ENCODE peak calls at places on chromosomes 7 and 10, in six cellular contexts. W is esophagus squamous epithelium; R is CD8-positive, alpha-beta T cell; Y is progenitor cell of endocrine pancreas; H is uterus; Q is fibroblast of the aortic adventitia. A is an unnamed sample.

GRCh38 chr10:59360605-59361515 is 1.5 kb downstream of the FAM13C start:
- DNase-seq in W (no peak), R (no peak), Y (no peak), H (no peak), Q (no peak), A (no peak)

GRCh38 chr7:111018960-111019835 is 71.7 kb upstream of the LRRN3 start:
- DNase-seq in W (no peak), R (no peak), Y (no peak), H (no peak), Q (no peak), A (no peak)

GRCh38 chr10:4022473-4022872 is 237.5 kb upstream of the KLF6 start:
- DNase-seq in W (no peak), R (no peak), Y (no peak), H (no peak), Q (no peak), A (no peak)

GRCh38 chr10:10967029-10967428 is 50.6 kb upstream of the CELF2 start:
- DNase-seq in W (no peak), R (no peak), Y (no peak), H (no peak), Q (no peak), A (no peak)

GRCh38 chr7:31323101-31323500 is 17.4 kb downstream of the NEUROD6 start:
- DNase-seq in W (no peak), R (no peak), Y (no peak), H (no peak), Q (no peak), A (no peak)

GRCh38 chr10:49359349-49360231 is 36.3 kb downstream of the DRGX start:
- DNase-seq in W (no peak), R (no peak), Y (no peak), H (no peak), Q (peak; percentile 11), A (no peak)

GRCh38 chr7:157339777-157340677 is 3.2 kb downstream of the DNAJB6 start:
- DNase-seq in W (no peak), R (peak; percentile 39), Y (peak; percentile 49), H (peak; percentile 68), Q (peak; percentile 78), A (no peak)

GRCh38 chr7:90629306-90629918 is 33.3 kb downstream of the CDK14 start:
- DNase-seq in W (no peak), R (no peak), Y (no peak), H (no peak), Q (peak; percentile 73), A (no peak)

GRCh38 chr7:20862554-20862953 is 75.9 kb upstream of the SP8 start:
- DNase-seq in W (no peak), R (no peak), Y (no peak), H (no peak), Q (no peak), A (no peak)

GRCh38 chr10:82866424-82867020 is 991.5 kb downstream of the NRG3 start:
- DNase-seq in W (no peak), R (no peak), Y (no peak), H (no peak), Q (peak; percentile 62), A (no peak)

GRCh38 chr7:133741703-133742102 is 385.4 kb upstream of the LRGUK start:
- DNase-seq in W (no peak), R (no peak), Y (no peak), H (no peak), Q (no peak), A (no peak)

GRCh38 chr10:130067893-130068292 is 42.7 kb downstream of the C10orf143 start:
- DNase-seq in W (no peak), R (no peak), Y (no peak), H (no peak), Q (no peak), A (no peak)

GRCh38 chr7:1279041-1279440 is 46.4 kb downstream of the UNCX start:
- DNase-seq in W (no peak), R (no peak), Y (no peak), H (no peak), Q (no peak), A (no peak)

GRCh38 chr10:102152545-102152890 is 329 bp downstream of the NOLC1 start:
- DNase-seq in W (no peak), R (no peak), Y (no peak), H (no peak), Q (no peak), A (no peak)

GRCh38 chr10:129105266-129105665 is 361.8 kb upstream of the MGMT start:
- DNase-seq in W (no peak), R (no peak), Y (no peak), H (no peak), Q (peak; percentile 92), A (no peak)

GRCh38 chr7:30922596-30922995 is 10.9 kb downstream of the AQP1 start:
- DNase-seq in W (no peak), R (no peak), Y (no peak), H (no peak), Q (no peak), A (peak; percentile 29)

GRCh38 chr7:14606101-14606500 is 296.4 kb downstream of the DGKB start:
- DNase-seq in W (no peak), R (no peak), Y (no peak), H (no peak), Q (peak; percentile 34), A (no peak)

GRCh38 chr10:28254290-28254985 is 48.4 kb downstream of the MPP7 start:
- DNase-seq in W (no peak), R (no peak), Y (no peak), H (peak; percentile 52), Q (peak; percentile 68), A (no peak)

GRCh38 chr10:118983263-118983662 is 46.3 kb upstream of the NANOS1 start:
- DNase-seq in W (no peak), R (no peak), Y (no peak), H (no peak), Q (no peak), A (no peak)

GRCh38 chr10:91210435-91210834 is 10.0 kb upstream of the PCGF5 start:
- DNase-seq in W (no peak), R (no peak), Y (no peak), H (no peak), Q (no peak), A (no peak)

GRCh38 chr10:14192746-14193145 is 138.0 kb downstream of the FRMD4A start:
- DNase-seq in W (no peak), R (no peak), Y (no peak), H (no peak), Q (no peak), A (no peak)

GRCh38 chr7:3754488-3755365 is 453.7 kb downstream of the SDK1 start:
- DNase-seq in W (no peak), R (no peak), Y (no peak), H (no peak), Q (peak; percentile 65), A (no peak)

GRCh38 chr10:67603701-67604100 is 92.3 kb downstream of the CTNNA3 start:
- DNase-seq in W (no peak), R (no peak), Y (no peak), H (no peak), Q (no peak), A (no peak)

GRCh38 chr7:134750083-134751062 is 29.1 kb upstream of the CALD1 start:
- DNase-seq in W (no peak), R (peak; percentile 24), Y (no peak), H (peak; percentile 30), Q (peak; percentile 44), A (no peak)

GRCh38 chr10:70462349-70462984 is 16.1 kb upstream of the PALD1 start:
- DNase-seq in W (no peak), R (no peak), Y (no peak), H (peak; percentile 54), Q (peak; percentile 58), A (no peak)

GRCh38 chr10:49309691-49310371 is 10.9 kb downstream of the C10orf71 start:
- DNase-seq in W (no peak), R (no peak), Y (no peak), H (no peak), Q (no peak), A (no peak)

GRCh38 chr7:36208406-36208805 is 55.4 kb downstream of the EEPD1 start:
- DNase-seq in W (no peak), R (no peak), Y (no peak), H (no peak), Q (no peak), A (no peak)

DNA sequence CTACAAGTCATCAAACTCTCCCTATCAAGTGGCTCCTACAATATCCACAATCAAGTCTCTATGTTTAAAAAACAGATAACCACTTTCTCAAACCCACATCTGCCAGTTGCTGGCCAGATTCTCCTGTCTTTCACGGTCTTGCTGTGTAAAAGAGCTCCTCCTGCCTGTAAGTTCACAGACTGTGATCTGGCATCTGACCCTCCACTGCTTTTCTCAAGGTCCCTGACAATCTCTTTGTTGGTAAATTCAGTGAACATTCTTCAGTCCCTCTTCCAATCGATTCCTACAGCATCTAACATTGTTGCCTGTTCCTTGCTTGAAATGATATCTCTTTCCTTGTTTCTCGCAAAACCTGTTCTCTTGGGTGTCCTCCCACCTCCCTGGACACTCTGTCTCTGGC is 18.5 kb upstream of the LMOD2 start:
- DNase-seq in W (no peak), R (no peak), Y (no peak), H (no peak), Q (no peak), A (no peak)
- TF ChIP-seq CTCF in W (no peak), R (no peak), Y (no peak), H (no peak), Q (no peak), A (no peak)

GRCh38 chr10:104046651-104047050 is 39.0 kb downstream of the COL17A1 start:
- DNase-seq in W (no peak), R (no peak), Y (no peak), H (no peak), Q (no peak), A (no peak)

GRCh38 chr10:104041891-104042535 is 43.7 kb downstream of the COL17A1 start:
- DNase-seq in W (no peak), R (no peak), Y (no peak), H (no peak), Q (no peak), A (peak; percentile 16)

GRCh38 chr10:104043185-104043830 is 42.4 kb downstream of the COL17A1 start:
- DNase-seq in W (no peak), R (no peak), Y (no peak), H (no peak), Q (no peak), A (no peak)

GRCh38 chr10:104043854-104044253 is 41.8 kb downstream of the COL17A1 start:
- DNase-seq in W (no peak), R (no peak), Y (no peak), H (no peak), Q (no peak), A (no peak)

GRCh38 chr10:104045151-104046089 is 40.3 kb downstream of the COL17A1 start:
- DNase-seq in W (no peak), R (no peak), Y (peak; percentile 27), H (peak; percentile 35), Q (peak; percentile 88), A (no peak)
- TF ChIP-seq CTCF in W (no peak), R (no peak), Y (peak; percentile 72), H (peak; percentile 55), Q (peak; percentile 94), A (no peak)

DNA sequence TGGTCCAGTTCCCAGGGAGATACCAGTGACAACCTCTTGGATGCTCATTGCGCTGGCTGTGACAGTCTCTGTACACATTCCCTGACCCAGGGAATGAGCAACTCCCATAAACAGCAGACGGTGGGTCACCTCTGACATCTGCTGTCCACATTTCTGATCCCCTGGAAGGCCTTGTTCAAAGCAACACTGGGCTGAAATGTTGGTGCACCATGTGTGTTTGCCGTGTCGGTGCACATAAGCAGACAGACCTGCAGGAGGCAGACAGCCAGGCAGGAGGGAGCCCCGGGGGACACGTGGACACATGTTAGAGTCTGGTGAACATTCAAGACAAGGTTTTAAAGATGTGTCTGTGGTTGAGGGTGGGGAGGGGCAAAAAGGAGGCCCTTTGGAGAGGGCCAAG is 254.9 kb downstream of the PLXNA4 start:
- DNase-seq in W (no peak), R (no peak), Y (no peak), H (no peak), Q (no peak), A (no peak)
- TF ChIP-seq CTCF in W (no peak), R (no peak), Y (peak; percentile 37), H (no peak), Q (no peak), A (no peak)

GRCh38 chr7:26443761-26444160 is 152.1 kb downstream of the SNX10 start:
- DNase-seq in W (no peak), R (no peak), Y (no peak), H (no peak), Q (no peak), A (no peak)
- TF ChIP-seq CTCF in W (no peak), R (no peak), Y (no peak), H (no peak), Q (no peak), A (no peak)